ENCODE peak calls at places on chromosomes 2 and 18, in eight cellular contexts. One of them, this sample, is unnamed. For H3K36me3, the result is how much of the 10 kb centered on the place peaks cover.

GRCh38 chr2:74427551-74427950 is 6.0 kb downstream of the WDR54 start:
- DNase-seq in aorta: no peak
- DNase-seq in effector memory CD4-positive, alpha-beta T cell: no peak
- DNase-seq in kidney: no peak
- DNase-seq in endothelial cell of umbilical vein: no peak
- DNase-seq in psoas muscle: no peak
- DNase-seq in stomach: no peak
- DNase-seq in cardiac muscle cell: no peak
- DNase-seq in this sample: no peak

GRCh38 chr2:150141241-150142001 is 346.0 kb downstream of the RND3 start:
- DNase-seq in aorta: no peak
- DNase-seq in effector memory CD4-positive, alpha-beta T cell: no peak
- DNase-seq in kidney: no peak
- DNase-seq in endothelial cell of umbilical vein: peak
- DNase-seq in psoas muscle: no peak
- DNase-seq in stomach: no peak
- DNase-seq in cardiac muscle cell: no peak
- DNase-seq in this sample: no peak

GRCh38 chr2:48187503-48187902 is 281.2 kb upstream of the FBXO11 start:
- DNase-seq in aorta: no peak
- DNase-seq in effector memory CD4-positive, alpha-beta T cell: no peak
- DNase-seq in kidney: no peak
- DNase-seq in endothelial cell of umbilical vein: no peak
- DNase-seq in psoas muscle: no peak
- DNase-seq in stomach: no peak
- DNase-seq in cardiac muscle cell: no peak
- DNase-seq in this sample: no peak

GRCh38 chr2:222353998-222354397 is 55.2 kb upstream of the PAX3 start:
- DNase-seq in aorta: no peak
- DNase-seq in effector memory CD4-positive, alpha-beta T cell: no peak
- DNase-seq in kidney: no peak
- DNase-seq in endothelial cell of umbilical vein: peak
- DNase-seq in psoas muscle: no peak
- DNase-seq in stomach: no peak
- DNase-seq in cardiac muscle cell: no peak
- DNase-seq in this sample: no peak

GRCh38 chr2:46448656-46449055 is 30.7 kb upstream of the TMEM247 start:
- DNase-seq in aorta: no peak
- DNase-seq in effector memory CD4-positive, alpha-beta T cell: no peak
- DNase-seq in kidney: no peak
- DNase-seq in endothelial cell of umbilical vein: peak
- DNase-seq in psoas muscle: no peak
- DNase-seq in stomach: no peak
- DNase-seq in cardiac muscle cell: peak
- DNase-seq in this sample: no peak

GRCh38 chr2:14451312-14451711 is 181.2 kb upstream of the LRATD1 start:
- DNase-seq in aorta: no peak
- DNase-seq in effector memory CD4-positive, alpha-beta T cell: no peak
- DNase-seq in kidney: no peak
- DNase-seq in endothelial cell of umbilical vein: no peak
- DNase-seq in psoas muscle: no peak
- DNase-seq in stomach: no peak
- DNase-seq in cardiac muscle cell: no peak
- DNase-seq in this sample: no peak

GRCh38 chr2:30398084-30398483 is 49.0 kb upstream of the LCLAT1 start:
- DNase-seq in aorta: no peak
- DNase-seq in effector memory CD4-positive, alpha-beta T cell: no peak
- DNase-seq in kidney: no peak
- DNase-seq in endothelial cell of umbilical vein: no peak
- DNase-seq in psoas muscle: no peak
- DNase-seq in stomach: no peak
- DNase-seq in cardiac muscle cell: no peak
- DNase-seq in this sample: no peak

GRCh38 chr2:133756833-133757232 is 188.6 kb upstream of the NCKAP5 start:
- DNase-seq in aorta: no peak
- DNase-seq in effector memory CD4-positive, alpha-beta T cell: no peak
- DNase-seq in kidney: no peak
- DNase-seq in endothelial cell of umbilical vein: no peak
- DNase-seq in psoas muscle: no peak
- DNase-seq in stomach: no peak
- DNase-seq in cardiac muscle cell: no peak
- DNase-seq in this sample: no peak

GRCh38 chr2:207008105-207008990 is 69.0 kb downstream of the CPO start:
- DNase-seq in aorta: no peak
- DNase-seq in effector memory CD4-positive, alpha-beta T cell: no peak
- DNase-seq in kidney: no peak
- DNase-seq in endothelial cell of umbilical vein: peak
- DNase-seq in psoas muscle: no peak
- DNase-seq in stomach: no peak
- DNase-seq in cardiac muscle cell: peak
- DNase-seq in this sample: no peak

GRCh38 chr2:175309799-175310198 is 128.3 kb upstream of the ATP5MC3 start:
- DNase-seq in aorta: no peak
- DNase-seq in effector memory CD4-positive, alpha-beta T cell: no peak
- DNase-seq in kidney: no peak
- DNase-seq in endothelial cell of umbilical vein: peak
- DNase-seq in psoas muscle: no peak
- DNase-seq in stomach: no peak
- DNase-seq in cardiac muscle cell: peak
- DNase-seq in this sample: no peak

GRCh38 chr2:66509326-66509811 is 74.4 kb downstream of the MEIS1 start:
- DNase-seq in aorta: no peak
- DNase-seq in effector memory CD4-positive, alpha-beta T cell: no peak
- DNase-seq in kidney: no peak
- DNase-seq in endothelial cell of umbilical vein: peak
- DNase-seq in psoas muscle: no peak
- DNase-seq in stomach: no peak
- DNase-seq in cardiac muscle cell: peak
- DNase-seq in this sample: no peak

GRCh38 chr18:10660485-10660884 is 134.7 kb downstream of the NAPG start:
- DNase-seq in aorta: no peak
- DNase-seq in effector memory CD4-positive, alpha-beta T cell: no peak
- DNase-seq in kidney: peak
- DNase-seq in endothelial cell of umbilical vein: no peak
- DNase-seq in psoas muscle: peak
- DNase-seq in stomach: no peak
- DNase-seq in cardiac muscle cell: peak
- DNase-seq in this sample: no peak

GRCh38 chr2:68426885-68427579 is 40.1 kb downstream of the FBXO48 start:
- DNase-seq in aorta: no peak
- DNase-seq in effector memory CD4-positive, alpha-beta T cell: no peak
- DNase-seq in kidney: no peak
- DNase-seq in endothelial cell of umbilical vein: no peak
- DNase-seq in psoas muscle: no peak
- DNase-seq in stomach: no peak
- DNase-seq in cardiac muscle cell: no peak
- DNase-seq in this sample: no peak

GRCh38 chr2:233990261-233990798 is 60.2 kb upstream of the SPP2 start:
- DNase-seq in aorta: no peak
- DNase-seq in effector memory CD4-positive, alpha-beta T cell: peak
- DNase-seq in kidney: no peak
- DNase-seq in endothelial cell of umbilical vein: no peak
- DNase-seq in psoas muscle: no peak
- DNase-seq in stomach: peak
- DNase-seq in cardiac muscle cell: no peak
- DNase-seq in this sample: peak

GRCh38 chr2:234495076-234495800 is 1.6 kb downstream of the ARL4C start:
- DNase-seq in aorta: no peak
- DNase-seq in effector memory CD4-positive, alpha-beta T cell: no peak
- DNase-seq in kidney: peak
- DNase-seq in endothelial cell of umbilical vein: peak
- DNase-seq in psoas muscle: no peak
- DNase-seq in stomach: no peak
- DNase-seq in cardiac muscle cell: peak
- DNase-seq in this sample: peak

GRCh38 chr2:237736783-237737182 is 61.8 kb upstream of the RBM44 start:
- DNase-seq in aorta: no peak
- DNase-seq in effector memory CD4-positive, alpha-beta T cell: no peak
- DNase-seq in kidney: no peak
- DNase-seq in endothelial cell of umbilical vein: no peak
- DNase-seq in psoas muscle: no peak
- DNase-seq in stomach: no peak
- DNase-seq in cardiac muscle cell: no peak
- DNase-seq in this sample: no peak

GRCh38 chr2:96091711-96092579 is 24.4 kb downstream of the ADRA2B start:
- DNase-seq in aorta: peak
- DNase-seq in effector memory CD4-positive, alpha-beta T cell: no peak
- DNase-seq in kidney: no peak
- DNase-seq in endothelial cell of umbilical vein: no peak
- DNase-seq in psoas muscle: no peak
- DNase-seq in stomach: peak
- DNase-seq in cardiac muscle cell: no peak
- DNase-seq in this sample: no peak

GRCh38 chr2:191631754-191632153 is 46.2 kb upstream of the NABP1 start:
- DNase-seq in aorta: no peak
- DNase-seq in effector memory CD4-positive, alpha-beta T cell: no peak
- DNase-seq in kidney: no peak
- DNase-seq in endothelial cell of umbilical vein: no peak
- DNase-seq in psoas muscle: peak
- DNase-seq in stomach: no peak
- DNase-seq in cardiac muscle cell: peak
- DNase-seq in this sample: no peak

GRCh38 chr2:30655660-30656059 is 151.6 kb downstream of the CAPN13 start:
- DNase-seq in aorta: no peak
- DNase-seq in effector memory CD4-positive, alpha-beta T cell: no peak
- DNase-seq in kidney: no peak
- DNase-seq in endothelial cell of umbilical vein: no peak
- DNase-seq in psoas muscle: no peak
- DNase-seq in stomach: no peak
- DNase-seq in cardiac muscle cell: peak
- DNase-seq in this sample: no peak

GRCh38 chr2:10709290-10709939 is 12.0 kb upstream of the ATP6V1C2 start:
- DNase-seq in aorta: peak
- DNase-seq in effector memory CD4-positive, alpha-beta T cell: no peak
- DNase-seq in kidney: no peak
- DNase-seq in endothelial cell of umbilical vein: peak
- DNase-seq in psoas muscle: no peak
- DNase-seq in stomach: no peak
- DNase-seq in cardiac muscle cell: peak
- DNase-seq in this sample: no peak

GRCh38 chr18:33446604-33447003 is 6.1 kb upstream of the CCDC178 start:
- DNase-seq in aorta: no peak
- DNase-seq in effector memory CD4-positive, alpha-beta T cell: no peak
- DNase-seq in kidney: no peak
- DNase-seq in endothelial cell of umbilical vein: no peak
- DNase-seq in psoas muscle: no peak
- DNase-seq in stomach: no peak
- DNase-seq in cardiac muscle cell: no peak
- DNase-seq in this sample: no peak

GRCh38 chr2:6524678-6525367 is 340.9 kb downstream of the CMPK2 start:
- DNase-seq in aorta: no peak
- DNase-seq in effector memory CD4-positive, alpha-beta T cell: no peak
- DNase-seq in kidney: no peak
- DNase-seq in endothelial cell of umbilical vein: no peak
- DNase-seq in psoas muscle: no peak
- DNase-seq in stomach: no peak
- DNase-seq in cardiac muscle cell: no peak
- DNase-seq in this sample: no peak

DNA sequence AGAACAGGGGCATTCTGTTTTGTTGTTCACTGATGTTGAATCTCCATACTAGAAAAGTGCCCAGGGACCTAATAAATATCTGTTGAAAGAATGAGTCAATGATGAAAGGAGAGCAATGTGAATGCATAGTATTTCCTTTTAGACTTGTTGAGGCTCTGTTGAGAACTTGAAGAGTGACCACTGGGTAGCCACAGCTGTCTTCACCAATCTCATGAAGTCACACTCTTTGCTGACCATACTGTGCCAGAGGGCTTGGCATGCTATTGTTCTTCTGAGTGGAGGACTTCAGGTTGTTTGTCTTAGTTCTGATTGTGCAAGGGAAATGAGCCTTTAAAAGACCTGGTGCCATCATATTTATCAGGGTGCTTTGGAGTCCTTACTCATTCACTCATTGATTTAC is 41.6 kb upstream of the NT5C1B start:
- DNase-seq in aorta: no peak
- DNase-seq in effector memory CD4-positive, alpha-beta T cell: no peak
- DNase-seq in kidney: no peak
- DNase-seq in endothelial cell of umbilical vein: no peak
- DNase-seq in psoas muscle: no peak
- DNase-seq in stomach: no peak
- DNase-seq in cardiac muscle cell: no peak
- DNase-seq in this sample: no peak
- H3K27ac ChIP-seq in aorta: no peak
- H3K27ac ChIP-seq in effector memory CD4-positive, alpha-beta T cell: no peak
- H3K27ac ChIP-seq in kidney: no peak
- H3K27ac ChIP-seq in endothelial cell of umbilical vein: no peak
- H3K27ac ChIP-seq in psoas muscle: no peak
- H3K27ac ChIP-seq in stomach: no peak
- H3K27ac ChIP-seq in cardiac muscle cell: no peak
- H3K27ac ChIP-seq in this sample: no peak

GRCh38 chr2:105388971-105389381 is 9.9 kb downstream of the FHL2 start:
- DNase-seq in aorta: no peak
- DNase-seq in effector memory CD4-positive, alpha-beta T cell: no peak
- DNase-seq in kidney: no peak
- DNase-seq in endothelial cell of umbilical vein: peak
- DNase-seq in psoas muscle: no peak
- DNase-seq in stomach: no peak
- DNase-seq in cardiac muscle cell: peak
- DNase-seq in this sample: no peak
- H3K36me3 ChIP-seq in aorta: under half
- H3K36me3 ChIP-seq in effector memory CD4-positive, alpha-beta T cell: under half
- H3K36me3 ChIP-seq in kidney: under half
- H3K36me3 ChIP-seq in endothelial cell of umbilical vein: under half
- H3K36me3 ChIP-seq in psoas muscle: under half
- H3K36me3 ChIP-seq in stomach: under half
- H3K36me3 ChIP-seq in cardiac muscle cell: half or more
- H3K36me3 ChIP-seq in this sample: under half

DNA sequence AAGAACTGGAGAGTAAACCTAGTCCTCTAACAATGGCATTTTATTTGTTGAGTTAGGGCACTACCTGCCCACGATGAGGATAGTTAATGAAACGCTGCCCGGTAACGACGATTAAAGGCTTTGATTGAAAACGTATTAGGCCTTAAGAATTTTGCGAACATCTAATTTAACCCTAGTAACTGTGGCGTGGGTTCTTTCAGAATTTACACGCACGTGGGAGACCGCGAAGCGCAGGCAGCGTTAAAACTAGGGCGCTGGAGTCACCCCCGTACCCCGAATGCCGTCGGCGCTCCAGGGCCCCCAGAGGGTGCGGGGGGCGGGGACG is 736 bp upstream of the SMCHD1 start:
- DNase-seq in aorta: no peak
- DNase-seq in effector memory CD4-positive, alpha-beta T cell: peak
- DNase-seq in kidney: no peak
- DNase-seq in endothelial cell of umbilical vein: peak
- DNase-seq in psoas muscle: no peak
- DNase-seq in stomach: no peak
- DNase-seq in cardiac muscle cell: peak
- DNase-seq in this sample: no peak
- H3K4me3 ChIP-seq in aorta: peak
- H3K4me3 ChIP-seq in effector memory CD4-positive, alpha-beta T cell: peak
- H3K4me3 ChIP-seq in kidney: peak
- H3K4me3 ChIP-seq in endothelial cell of umbilical vein: peak
- H3K4me3 ChIP-seq in psoas muscle: peak
- H3K4me3 ChIP-seq in stomach: peak
- H3K4me3 ChIP-seq in cardiac muscle cell: peak
- H3K4me3 ChIP-seq in this sample: peak

DNA sequence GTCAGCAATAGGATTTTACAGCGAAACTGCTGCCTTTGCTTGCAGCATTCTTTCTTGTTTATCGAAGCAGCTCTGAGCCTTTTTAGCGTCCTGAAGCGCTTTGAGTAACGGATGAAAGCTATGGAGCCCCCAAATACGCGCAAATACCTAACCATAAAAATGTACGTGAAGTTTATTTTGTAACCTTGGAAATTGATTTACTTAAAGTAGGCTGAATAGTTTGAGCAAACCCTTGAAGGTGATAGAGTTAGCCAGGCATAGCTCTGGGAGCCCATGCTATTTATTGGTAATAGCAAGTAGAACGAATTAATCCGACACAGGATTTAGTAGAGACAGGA is 183 bp upstream of the ACADL start:
- DNase-seq in aorta: no peak
- DNase-seq in effector memory CD4-positive, alpha-beta T cell: no peak
- DNase-seq in kidney: no peak
- DNase-seq in endothelial cell of umbilical vein: peak
- DNase-seq in psoas muscle: no peak
- DNase-seq in stomach: no peak
- DNase-seq in cardiac muscle cell: peak
- DNase-seq in this sample: no peak
- H3K27ac ChIP-seq in aorta: peak
- H3K27ac ChIP-seq in effector memory CD4-positive, alpha-beta T cell: no peak
- H3K27ac ChIP-seq in kidney: peak
- H3K27ac ChIP-seq in endothelial cell of umbilical vein: no peak
- H3K27ac ChIP-seq in psoas muscle: peak
- H3K27ac ChIP-seq in stomach: peak
- H3K27ac ChIP-seq in cardiac muscle cell: no peak
- H3K27ac ChIP-seq in this sample: no peak

This sample was measured in naive thymus-derived CD4-positive, alpha-beta T cell.